ENCODE peak calls at places on chromosomes 5 and 9, in eight cellular contexts. K is IMR-90; T is SJSA1; S is uterus; L is A673; O is CD4-positive, alpha-beta memory T cell; W is left lung; J is mammary epithelial cell. F is an unnamed sample.

GRCh38 chr5:5883116-5883515 is 460.6 kb downstream of the ICE1 start:
- DNase-seq in S (no peak), O (no peak), W (no peak), J (no peak), K (no peak), T (no peak), L (no peak), F (no peak)

GRCh38 chr5:146188358-146188757 is 5.9 kb upstream of the LARS1 start:
- DNase-seq in L (no peak), S (no peak), T (peak; percentile 31), O (no peak), W (no peak), K (peak; percentile 84), J (peak; percentile 74), F (no peak)

GRCh38 chr5:80554646-80555045 is 15.4 kb downstream of the ANKRD34B start:
- DNase-seq in J (no peak), T (no peak), O (no peak), L (no peak), W (no peak), K (no peak), S (no peak), F (no peak)

GRCh38 chr5:108101105-108101504 is 280.8 kb downstream of the FBXL17 start:
- DNase-seq in L (no peak), J (no peak), O (no peak), K (no peak), W (no peak), T (no peak), S (no peak), F (no peak)

GRCh38 chr5:125103459-125103858 is 357.0 kb upstream of the ZNF608 start:
- DNase-seq in L (no peak), T (no peak), K (no peak), S (no peak), O (no peak), W (peak; percentile 38), J (no peak), F (no peak)

GRCh38 chr5:54668096-54668495 is 150.5 kb downstream of the SNX18 start:
- DNase-seq in O (no peak), L (no peak), W (no peak), S (no peak), K (no peak), J (no peak), T (no peak), F (no peak)

GRCh38 chr9:122113574-122113973 is 20.5 kb upstream of the TTLL11 start:
- DNase-seq in O (no peak), L (no peak), S (no peak), T (no peak), K (no peak), J (no peak), W (no peak), F (no peak)

GRCh38 chr9:121718063-121718462 is 66.6 kb downstream of the DAB2IP start:
- DNase-seq in S (peak; percentile 66), W (no peak), K (peak; percentile 65), T (no peak), O (no peak), J (peak; percentile 62), L (no peak), F (peak; percentile 58)

GRCh38 chr9:135321580-135321979 is 158.0 kb upstream of the PPP1R26 start:
- DNase-seq in L (no peak), J (no peak), K (no peak), S (peak; percentile 2), T (no peak), O (no peak), W (no peak), F (no peak)

GRCh38 chr9:17793713-17794622 is 215.1 kb downstream of the SH3GL2 start:
- DNase-seq in W (no peak), S (no peak), J (peak; percentile 36), K (no peak), T (no peak), L (peak; percentile 2), O (no peak), F (no peak)

GRCh38 chr9:104256031-104256709 is 162.1 kb downstream of the SMC2 start:
- DNase-seq in O (no peak), W (no peak), S (no peak), T (no peak), L (no peak), K (no peak), J (peak; percentile 59), F (no peak)

GRCh38 chr9:111163738-111164399 is 125.6 kb upstream of the LPAR1 start:
- DNase-seq in S (peak; percentile 38), T (no peak), W (no peak), J (no peak), L (peak; percentile 82), O (no peak), K (peak; percentile 7), F (no peak)

GRCh38 chr9:94085062-94085639 is 887 bp downstream of the PTPDC1 start:
- DNase-seq in K (peak; percentile 68), O (no peak), W (no peak), S (no peak), T (no peak), J (peak; percentile 4), L (peak; percentile 50), F (no peak)

GRCh38 chr5:154214236-154215106 is 23.9 kb downstream of the GALNT10 start:
- DNase-seq in S (no peak), W (no peak), O (no peak), J (peak; percentile 82), T (no peak), L (no peak), K (peak; percentile 80), F (no peak)

GRCh38 chr5:170291324-170291847 is 6.2 kb downstream of the LCP2 start:
- DNase-seq in S (no peak), K (no peak), J (no peak), O (no peak), T (no peak), L (no peak), W (no peak), F (no peak)

GRCh38 chr9:129584136-129584535 is 36.8 kb downstream of the C9orf50 start:
- DNase-seq in K (peak; percentile 85), W (peak; percentile 76), O (peak; percentile 59), T (peak; percentile 54), S (peak; percentile 84), J (peak; percentile 64), L (peak; percentile 89), F (peak; percentile 50)

GRCh38 chr9:87494970-87495471 is 2.6 kb upstream of the DAPK1 start:
- DNase-seq in W (no peak), L (peak; percentile 93), O (no peak), S (no peak), K (no peak), T (peak; percentile 69), J (peak; percentile 71), F (no peak)

DNA sequence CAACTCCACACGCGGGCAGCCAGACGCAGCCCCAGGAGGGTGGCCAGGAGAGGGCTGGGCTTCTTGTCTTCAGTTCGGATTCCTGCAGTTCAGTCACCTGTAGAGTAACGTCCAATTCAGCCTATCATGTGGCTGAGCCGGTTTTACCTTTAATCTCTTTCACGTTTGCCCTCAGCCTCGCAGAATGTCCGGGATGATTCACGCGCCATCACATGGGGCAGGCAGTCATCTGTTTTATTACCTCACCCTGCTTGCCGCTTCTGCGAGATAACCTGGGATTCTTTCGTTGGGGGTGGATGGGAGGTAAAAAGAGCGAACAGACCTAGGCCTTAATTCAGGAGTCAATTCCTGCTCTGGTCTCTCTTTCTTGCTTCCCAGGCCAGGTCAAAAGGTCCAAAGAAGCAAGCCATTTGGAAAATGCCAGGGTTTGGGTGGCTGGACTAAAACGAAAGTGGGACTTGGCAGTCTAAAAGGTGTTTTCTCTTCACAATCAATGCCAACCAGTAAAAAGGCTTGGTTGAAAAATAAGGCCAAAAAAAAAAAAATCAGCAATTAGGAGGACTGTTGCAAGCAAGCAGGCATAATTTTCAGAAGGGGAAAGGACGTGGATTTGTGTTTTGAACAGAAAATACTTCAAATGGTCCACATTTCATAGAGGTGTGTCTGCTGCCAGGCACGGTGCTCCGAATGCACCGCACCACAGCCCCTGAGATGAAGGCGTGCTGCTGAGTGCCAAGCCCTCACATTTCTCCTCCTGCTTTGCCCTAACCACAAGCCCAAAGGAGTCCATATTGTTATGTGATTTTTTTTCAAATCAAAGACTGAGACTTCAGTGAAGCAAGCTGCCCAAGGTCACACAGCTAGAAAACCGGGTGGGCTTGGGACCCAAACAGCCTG is 2.8 kb upstream of the WWC1 start:
- DNase-seq in K (no peak), S (no peak), L (no peak), O (no peak), J (peak; percentile 94), T (no peak), W (peak; percentile 57), F (no peak)
- H3K4me3 ChIP-seq in K (no peak overlapping the region), S (no peak overlapping the region), L (no peak overlapping the region), O (no peak overlapping the region), J (peak overlapping the region; percentile 40), T (no peak overlapping the region), W (no peak overlapping the region), F (no peak overlapping the region)

DNA sequence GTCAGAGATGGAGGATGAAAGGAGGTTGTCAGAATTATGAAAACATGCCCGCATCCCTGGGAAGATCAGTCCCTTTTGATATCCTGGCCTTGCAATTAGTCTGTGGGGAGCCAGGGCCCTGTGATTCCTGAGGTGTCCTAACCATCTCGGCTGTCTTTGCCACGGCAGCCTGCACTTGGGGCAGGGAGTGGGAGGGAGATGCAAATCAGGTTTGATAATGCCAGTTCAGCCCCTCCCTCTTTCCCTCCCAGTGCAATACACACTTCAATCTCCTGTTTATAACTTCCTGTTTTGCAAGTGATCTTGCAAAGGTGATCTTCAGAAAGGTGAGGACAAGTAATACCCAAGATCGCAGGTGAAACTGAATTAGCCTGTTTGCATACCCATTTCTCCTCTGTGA is 114.0 kb upstream of the ALDH1B1 start:
- DNase-seq in T (no peak), K (no peak), J (no peak), S (no peak), O (no peak), L (no peak), W (no peak), F (no peak)
- H3K4me1 ChIP-seq in T (no peaks in the 10 kb centered on the region), K (no peaks in the 10 kb centered on the region), J (no peaks in the 10 kb centered on the region), S (no peaks in the 10 kb centered on the region), O (peaks cover 18% of the 10 kb centered on the region), L (no peaks in the 10 kb centered on the region), W (no peaks in the 10 kb centered on the region), F (no peaks in the 10 kb centered on the region)

GRCh38 chr9:114130624-114131277 is 24.6 kb upstream of the COL27A1 start:
- DNase-seq in S (no peak), K (no peak), T (no peak), L (no peak), J (no peak), W (no peak), O (no peak), F (no peak)
- H3K27ac ChIP-seq in S (no peak overlapping the region), K (no peak overlapping the region), T (no peak overlapping the region), L (no peak overlapping the region), J (no peak overlapping the region), W (no peak overlapping the region), O (no peak overlapping the region), F (no peak overlapping the region)

GRCh38 chr5:10537614-10538013 is 26.3 kb upstream of the ANKRD33B start:
- DNase-seq in W (no peak), L (no peak), T (no peak), K (no peak), O (no peak), S (no peak), J (no peak), F (no peak)

GRCh38 chr5:10535237-10535530 is 28.7 kb upstream of the ANKRD33B start:
- DNase-seq in W (no peak), K (no peak), J (no peak), S (no peak), L (no peak), O (no peak), T (no peak), F (no peak)

GRCh38 chr5:10538103-10538788 is 25.6 kb upstream of the ANKRD33B start:
- DNase-seq in J (no peak), K (peak; percentile 17), S (peak; percentile 57), L (no peak), T (no peak), W (no peak), O (no peak), F (no peak)

GRCh38 chr5:10536931-10537579 is 26.8 kb upstream of the ANKRD33B start:
- DNase-seq in T (no peak), J (no peak), O (no peak), S (no peak), W (no peak), K (no peak), L (no peak), F (no peak)

GRCh38 chr5:10536511-10536910 is 27.4 kb upstream of the ANKRD33B start:
- DNase-seq in W (no peak), L (no peak), J (no peak), K (no peak), O (no peak), T (no peak), S (no peak), F (no peak)
- H3K4me3 ChIP-seq in W (no peak overlapping the region), L (no peak overlapping the region), J (no peak overlapping the region), K (no peak overlapping the region), O (no peak overlapping the region), T (no peak overlapping the region), S (no peak overlapping the region), F (peak overlapping the region; percentile 42)